ENCODE peak calls at places on chromosomes 13 and 19, in six cellular contexts. One of them, this sample, is unnamed.

GRCh38 chr19:40247735-40248262 is 21.3 kb upstream of the CCNP start:
- DNase-seq in CD4-positive, alpha-beta T cell: no peak
- DNase-seq in AG09319: no peak
- DNase-seq in fibroblast of the aortic adventitia: no peak
- DNase-seq in epithelial cell of proximal tubule: no peak
- DNase-seq in RWPE2: no peak
- DNase-seq in this sample: no peak

GRCh38 chr13:38394777-38395504 is 45.3 kb downstream of the UFM1 start:
- DNase-seq in CD4-positive, alpha-beta T cell: no peak
- DNase-seq in AG09319: no peak
- DNase-seq in fibroblast of the aortic adventitia: no peak
- DNase-seq in epithelial cell of proximal tubule: no peak
- DNase-seq in RWPE2: no peak
- DNase-seq in this sample: no peak

GRCh38 chr19:5801796-5802616 is 2.9 kb upstream of the NRTN start:
- DNase-seq in CD4-positive, alpha-beta T cell: no peak
- DNase-seq in AG09319: no peak
- DNase-seq in fibroblast of the aortic adventitia: no peak
- DNase-seq in epithelial cell of proximal tubule: no peak
- DNase-seq in RWPE2: no peak
- DNase-seq in this sample: peak

GRCh38 chr13:41581884-41582547 is 124.7 kb downstream of the RGCC start:
- DNase-seq in CD4-positive, alpha-beta T cell: no peak
- DNase-seq in AG09319: no peak
- DNase-seq in fibroblast of the aortic adventitia: peak
- DNase-seq in epithelial cell of proximal tubule: no peak
- DNase-seq in RWPE2: no peak
- DNase-seq in this sample: no peak

GRCh38 chr13:68888832-68889231 is 1218.8 kb upstream of the ATXN8OS start:
- DNase-seq in CD4-positive, alpha-beta T cell: no peak
- DNase-seq in AG09319: no peak
- DNase-seq in fibroblast of the aortic adventitia: no peak
- DNase-seq in epithelial cell of proximal tubule: no peak
- DNase-seq in RWPE2: no peak
- DNase-seq in this sample: no peak

GRCh38 chr13:113327391-113327765 is 30.3 kb downstream of the LAMP1 start:
- DNase-seq in CD4-positive, alpha-beta T cell: no peak
- DNase-seq in AG09319: no peak
- DNase-seq in fibroblast of the aortic adventitia: no peak
- DNase-seq in epithelial cell of proximal tubule: no peak
- DNase-seq in RWPE2: no peak
- DNase-seq in this sample: no peak

GRCh38 chr13:47859129-47859528 is 141.9 kb downstream of the SUCLA2 start:
- DNase-seq in CD4-positive, alpha-beta T cell: no peak
- DNase-seq in AG09319: no peak
- DNase-seq in fibroblast of the aortic adventitia: no peak
- DNase-seq in epithelial cell of proximal tubule: no peak
- DNase-seq in RWPE2: no peak
- DNase-seq in this sample: no peak

GRCh38 chr19:4904481-4904880 is 1.8 kb upstream of the ARRDC5 start:
- DNase-seq in CD4-positive, alpha-beta T cell: no peak
- DNase-seq in AG09319: no peak
- DNase-seq in fibroblast of the aortic adventitia: no peak
- DNase-seq in epithelial cell of proximal tubule: no peak
- DNase-seq in RWPE2: no peak
- DNase-seq in this sample: no peak

GRCh38 chr19:29193116-29193515 is 19.8 kb downstream of the UQCRFS1 start:
- DNase-seq in CD4-positive, alpha-beta T cell: no peak
- DNase-seq in AG09319: no peak
- DNase-seq in fibroblast of the aortic adventitia: no peak
- DNase-seq in epithelial cell of proximal tubule: no peak
- DNase-seq in RWPE2: no peak
- DNase-seq in this sample: no peak

GRCh38 chr19:51716925-51717324 is 6.9 kb downstream of the HAS1 start:
- DNase-seq in CD4-positive, alpha-beta T cell: no peak
- DNase-seq in AG09319: no peak
- DNase-seq in fibroblast of the aortic adventitia: no peak
- DNase-seq in epithelial cell of proximal tubule: no peak
- DNase-seq in RWPE2: no peak
- DNase-seq in this sample: no peak

GRCh38 chr19:16247353-16248182 is 49.9 kb downstream of the AP1M1 start:
- DNase-seq in CD4-positive, alpha-beta T cell: peak
- DNase-seq in AG09319: peak
- DNase-seq in fibroblast of the aortic adventitia: peak
- DNase-seq in epithelial cell of proximal tubule: no peak
- DNase-seq in RWPE2: peak
- DNase-seq in this sample: peak

GRCh38 chr19:16445238-16446107 is 26.3 kb downstream of the EPS15L1 start:
- DNase-seq in CD4-positive, alpha-beta T cell: no peak
- DNase-seq in AG09319: no peak
- DNase-seq in fibroblast of the aortic adventitia: no peak
- DNase-seq in epithelial cell of proximal tubule: no peak
- DNase-seq in RWPE2: no peak
- DNase-seq in this sample: no peak

GRCh38 chr19:19416280-19416679 is 10.8 kb downstream of the GATAD2A start:
- DNase-seq in CD4-positive, alpha-beta T cell: no peak
- DNase-seq in AG09319: no peak
- DNase-seq in fibroblast of the aortic adventitia: peak
- DNase-seq in epithelial cell of proximal tubule: no peak
- DNase-seq in RWPE2: no peak
- DNase-seq in this sample: no peak

GRCh38 chr13:30698023-30698422 is 37.3 kb upstream of the ALOX5AP start:
- DNase-seq in CD4-positive, alpha-beta T cell: no peak
- DNase-seq in AG09319: peak
- DNase-seq in fibroblast of the aortic adventitia: peak
- DNase-seq in epithelial cell of proximal tubule: no peak
- DNase-seq in RWPE2: no peak
- DNase-seq in this sample: no peak

GRCh38 chr13:61128850-61129645 is 286.6 kb downstream of the PCDH20 start:
- DNase-seq in CD4-positive, alpha-beta T cell: no peak
- DNase-seq in AG09319: no peak
- DNase-seq in fibroblast of the aortic adventitia: no peak
- DNase-seq in epithelial cell of proximal tubule: no peak
- DNase-seq in RWPE2: no peak
- DNase-seq in this sample: no peak

GRCh38 chr19:16032509-16033135 is 43.7 kb upstream of the TPM4 start:
- DNase-seq in CD4-positive, alpha-beta T cell: no peak
- DNase-seq in AG09319: no peak
- DNase-seq in fibroblast of the aortic adventitia: no peak
- DNase-seq in epithelial cell of proximal tubule: no peak
- DNase-seq in RWPE2: no peak
- DNase-seq in this sample: no peak

GRCh38 chr19:53982056-53982455 is 9.4 kb upstream of the CACNG6 start:
- DNase-seq in CD4-positive, alpha-beta T cell: no peak
- DNase-seq in AG09319: no peak
- DNase-seq in fibroblast of the aortic adventitia: no peak
- DNase-seq in epithelial cell of proximal tubule: no peak
- DNase-seq in RWPE2: no peak
- DNase-seq in this sample: no peak

GRCh38 chr19:41597600-41598041 is 21.7 kb downstream of the CEACAM21 start:
- DNase-seq in CD4-positive, alpha-beta T cell: peak
- DNase-seq in AG09319: peak
- DNase-seq in fibroblast of the aortic adventitia: peak
- DNase-seq in epithelial cell of proximal tubule: peak
- DNase-seq in RWPE2: no peak
- DNase-seq in this sample: peak
- TF ChIP-seq CTCF in CD4-positive, alpha-beta T cell: peak
- TF ChIP-seq CTCF in AG09319: peak
- TF ChIP-seq CTCF in fibroblast of the aortic adventitia: peak
- TF ChIP-seq CTCF in epithelial cell of proximal tubule: peak
- TF ChIP-seq CTCF in RWPE2: peak
- TF ChIP-seq CTCF in this sample: peak

DNA sequence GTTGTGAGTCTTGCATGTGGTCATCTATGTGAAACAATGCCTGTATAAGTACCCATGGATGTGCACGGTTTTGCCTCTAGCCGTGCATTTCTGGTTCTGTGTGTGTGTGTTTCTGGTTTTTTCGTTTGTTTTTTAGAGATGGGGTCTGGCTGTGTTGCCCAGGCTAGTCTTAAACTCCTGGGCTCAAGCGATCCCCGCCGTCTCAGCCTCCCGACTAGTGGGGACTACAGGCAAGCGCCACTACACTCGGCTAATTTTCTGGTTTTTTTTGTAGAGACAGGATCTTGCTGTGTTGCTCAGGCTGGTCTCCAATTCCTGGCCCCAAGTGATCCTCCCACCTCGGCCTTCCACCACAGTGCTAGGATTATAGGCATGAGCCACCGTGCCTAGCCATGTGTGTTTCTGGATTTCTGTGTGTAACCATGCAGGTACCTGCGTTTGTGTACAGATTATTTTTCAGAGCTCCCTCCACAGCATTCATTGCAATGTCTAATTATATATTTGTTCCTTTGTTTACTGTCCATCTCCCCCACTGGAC is 15.9 kb upstream of the FOSB start:
- DNase-seq in CD4-positive, alpha-beta T cell: no peak
- DNase-seq in AG09319: no peak
- DNase-seq in fibroblast of the aortic adventitia: no peak
- DNase-seq in epithelial cell of proximal tubule: no peak
- DNase-seq in RWPE2: no peak
- DNase-seq in this sample: no peak
- TF ChIP-seq CTCF in CD4-positive, alpha-beta T cell: no peak
- TF ChIP-seq CTCF in AG09319: no peak
- TF ChIP-seq CTCF in fibroblast of the aortic adventitia: no peak
- TF ChIP-seq CTCF in epithelial cell of proximal tubule: no peak
- TF ChIP-seq CTCF in RWPE2: no peak
- TF ChIP-seq CTCF in this sample: no peak

GRCh38 chr13:99269627-99270252 is 11.6 kb upstream of the GPR18 start:
- DNase-seq in CD4-positive, alpha-beta T cell: peak
- DNase-seq in AG09319: no peak
- DNase-seq in fibroblast of the aortic adventitia: peak
- DNase-seq in epithelial cell of proximal tubule: no peak
- DNase-seq in RWPE2: no peak
- DNase-seq in this sample: no peak
- TF ChIP-seq CTCF in CD4-positive, alpha-beta T cell: peak
- TF ChIP-seq CTCF in AG09319: peak
- TF ChIP-seq CTCF in fibroblast of the aortic adventitia: peak
- TF ChIP-seq CTCF in epithelial cell of proximal tubule: peak
- TF ChIP-seq CTCF in RWPE2: peak
- TF ChIP-seq CTCF in this sample: peak

DNA sequence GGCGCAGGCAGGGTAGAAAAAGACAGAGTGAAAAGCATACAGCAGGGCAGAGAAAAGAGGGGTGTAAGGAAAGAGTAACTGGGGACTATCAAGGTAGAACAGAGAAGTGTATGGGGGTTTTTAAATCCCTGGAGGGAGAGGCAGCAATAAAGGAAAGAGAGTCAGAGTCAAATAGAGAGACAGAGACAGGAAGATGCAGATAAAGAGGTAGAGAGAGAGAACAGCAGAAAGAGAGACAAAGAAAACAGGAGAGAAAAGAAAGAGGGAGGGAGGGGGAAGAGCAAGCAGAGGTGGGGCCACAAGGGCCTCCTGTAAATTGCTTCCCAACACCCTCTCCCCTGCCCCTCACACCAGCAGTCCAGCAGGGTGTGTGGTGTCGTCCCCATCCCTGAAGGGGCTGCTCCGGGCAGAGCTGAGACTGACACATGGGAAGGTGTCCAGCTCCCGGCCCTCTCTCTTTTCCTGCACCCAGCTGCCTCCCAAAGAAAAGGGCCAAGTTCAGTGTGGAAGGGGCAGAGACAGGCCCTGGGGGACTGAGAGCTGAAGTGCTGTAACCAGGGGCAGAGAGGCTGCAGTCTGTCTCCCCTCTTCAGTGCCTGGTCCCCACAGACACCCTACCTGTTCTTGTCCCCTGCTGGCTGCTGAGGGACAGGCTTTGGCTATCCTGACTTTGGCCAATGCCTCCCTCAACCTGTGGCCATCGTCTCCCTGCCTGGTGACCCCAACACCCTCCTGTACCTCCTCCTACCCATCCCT is 17.4 kb upstream of the POU2F2 start:
- DNase-seq in CD4-positive, alpha-beta T cell: no peak
- DNase-seq in AG09319: no peak
- DNase-seq in fibroblast of the aortic adventitia: no peak
- DNase-seq in epithelial cell of proximal tubule: no peak
- DNase-seq in RWPE2: no peak
- DNase-seq in this sample: no peak
- TF ChIP-seq CTCF in CD4-positive, alpha-beta T cell: no peak
- TF ChIP-seq CTCF in AG09319: no peak
- TF ChIP-seq CTCF in fibroblast of the aortic adventitia: no peak
- TF ChIP-seq CTCF in epithelial cell of proximal tubule: no peak
- TF ChIP-seq CTCF in RWPE2: no peak
- TF ChIP-seq CTCF in this sample: no peak

GRCh38 chr19:35745328-35746086 is at the start of the genes PSENEN and U2AF1L4:
- DNase-seq in CD4-positive, alpha-beta T cell: peak
- DNase-seq in AG09319: peak
- DNase-seq in fibroblast of the aortic adventitia: peak
- DNase-seq in epithelial cell of proximal tubule: peak
- DNase-seq in RWPE2: peak
- DNase-seq in this sample: peak
- TF ChIP-seq CTCF in CD4-positive, alpha-beta T cell: no peak
- TF ChIP-seq CTCF in AG09319: no peak
- TF ChIP-seq CTCF in fibroblast of the aortic adventitia: no peak
- TF ChIP-seq CTCF in epithelial cell of proximal tubule: no peak
- TF ChIP-seq CTCF in RWPE2: no peak
- TF ChIP-seq CTCF in this sample: no peak

This sample was measured in mesothelial cell of epicardium.